ENCODE peak calls at places on chromosomes 7 and 10, in four cellular contexts. B, S, C and G are unnamed samples.

GRCh38 chr10:84820596-84820995 is 492.2 kb downstream of the CCSER2 start:
- DNase-seq in S (no peak), C (no peak), B (no peak), G (no peak)

GRCh38 chr10:73906524-73907447 is 4.1 kb upstream of the PLAU start:
- DNase-seq in S (peak), B (no peak), C (peak), G (peak)

GRCh38 chr7:74656421-74656910 is 1.1 kb upstream of the GTF2I start:
- DNase-seq in C (peak), B (peak), S (peak), G (no peak)

GRCh38 chr10:110845756-110846620 is 25.7 kb upstream of the PDCD4 start:
- DNase-seq in C (no peak), B (no peak), S (no peak), G (peak)

GRCh38 chr7:96562966-96563365 is 146.7 kb downstream of the SEM1 start:
- DNase-seq in B (no peak), S (no peak), C (no peak), G (peak)

GRCh38 chr10:60574388-60574787 is 184.7 kb upstream of the ANK3 start:
- DNase-seq in B (no peak), C (no peak), S (no peak), G (peak)

GRCh38 chr10:133100706-133101463 is 13.2 kb downstream of the ADGRA1 start:
- DNase-seq in C (peak), B (no peak), S (no peak), G (no peak)

GRCh38 chr7:93890041-93890463 is 501 bp downstream of the TFPI2 start:
- DNase-seq in C (peak), S (peak), B (peak), G (peak)

GRCh38 chr7:133571066-133571465 is 318.2 kb downstream of the EXOC4 start:
- DNase-seq in C (no peak), B (no peak), S (peak), G (no peak)

GRCh38 chr10:122861724-122862161 is 16.1 kb upstream of the CUZD1 start:
- DNase-seq in C (no peak), B (no peak), S (peak), G (peak)

GRCh38 chr7:17934612-17935247 is 5.6 kb downstream of the SNX13 start:
- DNase-seq in C (no peak), B (no peak), S (no peak), G (no peak)

GRCh38 chr10:132878091-132878729 is 64.2 kb downstream of the CFAP46 start:
- DNase-seq in S (peak), C (no peak), B (peak), G (no peak)

GRCh38 chr7:132430041-132430440 is 146.2 kb downstream of the PLXNA4 start:
- DNase-seq in S (no peak), C (no peak), B (no peak), G (no peak)

GRCh38 chr10:130021373-130021950 is 57.4 kb upstream of the EBF3 start:
- DNase-seq in S (peak), C (no peak), B (peak), G (no peak)

GRCh38 chr10:90289037-90289436 is 568.8 kb downstream of the HTR7 start:
- DNase-seq in B (no peak), S (no peak), C (no peak), G (peak)

GRCh38 chr10:32985781-32986350 is 27.8 kb upstream of the ITGB1 start:
- DNase-seq in C (no peak), S (peak), B (no peak), G (no peak)

GRCh38 chr7:3106353-3106752 is 62.7 kb upstream of the CARD11 start:
- DNase-seq in B (no peak), C (no peak), S (no peak), G (no peak)

GRCh38 chr10:69406302-69406811 is 10.4 kb downstream of the TACR2 start:
- DNase-seq in B (no peak), C (peak), S (no peak), G (peak)

GRCh38 chr10:69408318-69409175 is 8.2 kb downstream of the TACR2 start:
- DNase-seq in C (peak), B (peak), S (peak), G (peak)

GRCh38 chr10:69406816-69407580 is 9.7 kb downstream of the TACR2 start:
- DNase-seq in B (no peak), C (no peak), S (no peak), G (no peak)

GRCh38 chr10:69409176-69409495 is 7.6 kb downstream of the TACR2 start:
- DNase-seq in C (no peak), S (no peak), B (no peak), G (no peak)

GRCh38 chr10:69407621-69408301 is 9.0 kb downstream of the TACR2 start:
- DNase-seq in B (no peak), C (peak), S (no peak), G (no peak)
- H3K4me3 ChIP-seq in B (peak), C (no peak), S (peak), G (no peak)

GRCh38 chr7:99219185-99219767 is 11.4 kb upstream of the KPNA7 start:
- DNase-seq in C (no peak), B (peak), S (no peak), G (no peak)
- TF ChIP-seq CTCF in C (no peak), B (no peak), S (no peak), G (no peak)

GRCh38 chr7:156638443-156639077 is 2.0 kb upstream of the RNF32 start:
- DNase-seq in B (no peak), C (no peak), S (no peak), G (no peak)

GRCh38 chr7:156640949-156641485 is 443 bp downstream of the RNF32 start:
- DNase-seq in B (no peak), C (no peak), S (peak), G (peak)

GRCh38 chr7:156642306-156643045 is 1.9 kb downstream of the RNF32 start:
- DNase-seq in B (no peak), C (no peak), S (no peak), G (no peak)

GRCh38 chr7:156640257-156640948 is at the start of gene RNF32:
- DNase-seq in S (peak), C (peak), B (peak), G (peak)

GRCh38 chr7:156639426-156640256 is 933 bp upstream of the RNF32 start:
- DNase-seq in B (peak), C (no peak), S (peak), G (no peak)
- H3K4me3 ChIP-seq in B (peak), C (peak), S (peak), G (peak)

DNA sequence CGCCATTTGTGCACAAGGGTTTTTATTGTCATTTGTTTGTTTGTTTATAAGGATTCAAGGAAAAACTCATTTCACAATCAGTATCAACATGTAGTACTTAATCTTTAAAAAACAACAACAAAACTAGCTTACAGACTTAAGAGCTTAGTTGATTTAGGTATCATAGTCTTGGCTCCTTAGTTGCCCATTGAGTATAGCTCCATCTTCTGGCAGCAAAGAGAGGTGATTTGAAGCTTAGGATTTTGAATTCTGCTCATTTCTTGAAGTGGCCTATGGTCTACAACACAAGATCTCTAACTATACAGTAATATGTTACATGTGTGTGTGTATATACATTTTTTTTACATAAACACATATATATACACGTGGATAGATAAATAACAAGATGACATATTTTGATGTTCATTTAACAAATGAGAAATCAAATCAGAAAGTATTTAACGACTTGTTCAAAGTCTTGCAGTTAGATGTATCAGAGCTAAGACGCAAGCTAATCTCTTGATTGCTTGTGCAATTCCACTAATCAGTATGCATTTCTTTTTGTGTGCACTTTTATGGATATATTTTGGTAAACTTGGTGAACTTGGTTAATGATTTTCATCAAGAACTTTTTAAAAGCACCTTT is 307.3 kb downstream of the CAMK1D start:
- DNase-seq in B (no peak), S (peak), C (peak), G (peak)
- TF ChIP-seq CTCF in B (peak), S (peak), C (peak), G (peak)

GRCh38 chr10:101682172-101682825 is 12.7 kb downstream of the FBXW4 start:
- DNase-seq in B (no peak), C (no peak), S (no peak), G (no peak)
- H3K4me3 ChIP-seq in B (peak), C (no peak), S (peak), G (no peak)

DNA sequence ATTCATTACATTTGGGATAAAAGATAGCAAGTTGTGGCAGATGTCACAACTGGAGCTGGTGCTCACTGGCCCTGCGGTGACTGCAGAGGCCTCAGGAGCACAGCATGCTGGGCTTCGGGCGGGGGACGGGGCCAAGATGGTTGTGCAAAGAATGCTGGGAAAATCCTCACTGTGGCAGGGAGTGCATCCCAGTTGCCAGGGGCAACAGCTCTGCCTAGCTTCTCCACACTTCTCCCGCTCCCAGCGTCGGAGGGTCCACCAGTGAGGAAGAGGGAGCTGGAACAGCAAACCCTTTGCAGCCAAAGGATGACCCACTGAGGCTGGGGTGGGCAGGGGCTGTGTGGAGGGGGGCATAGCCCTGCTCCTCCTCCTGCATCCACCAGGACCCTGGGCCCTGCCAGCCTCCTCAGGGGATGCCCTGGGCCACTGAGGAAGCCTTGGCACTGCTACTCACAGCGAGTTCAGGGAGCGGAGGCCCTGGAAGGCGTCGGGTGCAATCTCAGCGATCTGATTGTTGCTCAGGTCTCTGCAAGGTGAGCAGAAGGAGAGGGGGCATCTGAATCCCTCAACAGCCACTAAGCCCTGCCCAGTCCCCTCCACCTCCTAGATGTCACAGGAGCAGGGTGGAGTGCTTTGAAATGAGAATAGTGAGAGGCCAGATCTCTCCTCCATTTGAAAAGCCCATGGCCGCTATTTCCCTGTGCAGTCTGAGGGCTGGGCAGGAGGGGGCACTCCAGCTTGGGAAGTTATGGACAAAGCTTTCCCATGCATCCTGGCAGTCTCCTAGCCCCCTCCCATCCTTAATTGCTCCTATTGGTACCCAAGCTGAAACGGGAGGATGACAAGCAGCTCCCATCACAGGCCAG is 126.5 kb downstream of the SLIT1 start:
- DNase-seq in S (no peak), B (peak), C (no peak), G (no peak)
- TF ChIP-seq CTCF in S (no peak), B (no peak), C (no peak), G (no peak)

GRCh38 chr7:116527521-116527920 is 2.7 kb downstream of the CAV1 start:
- DNase-seq in B (no peak), C (no peak), S (no peak), G (peak)

GRCh38 chr7:116529250-116529649 is 4.4 kb downstream of the CAV1 start:
- DNase-seq in C (no peak), B (no peak), S (no peak), G (no peak)

GRCh38 chr7:116528008-116528789 is 3.4 kb downstream of the CAV1 start:
- DNase-seq in C (no peak), S (peak), B (no peak), G (peak)

GRCh38 chr7:116532102-116532501 is 7.3 kb downstream of the CAV1 start:
- DNase-seq in C (no peak), B (no peak), S (no peak), G (no peak)

GRCh38 chr7:116530107-116530820 is 5.4 kb downstream of the CAV1 start:
- DNase-seq in B (no peak), S (peak), C (no peak), G (no peak)
- H3K4me3 ChIP-seq in B (peak), S (peak), C (no peak), G (peak)

DNA sequence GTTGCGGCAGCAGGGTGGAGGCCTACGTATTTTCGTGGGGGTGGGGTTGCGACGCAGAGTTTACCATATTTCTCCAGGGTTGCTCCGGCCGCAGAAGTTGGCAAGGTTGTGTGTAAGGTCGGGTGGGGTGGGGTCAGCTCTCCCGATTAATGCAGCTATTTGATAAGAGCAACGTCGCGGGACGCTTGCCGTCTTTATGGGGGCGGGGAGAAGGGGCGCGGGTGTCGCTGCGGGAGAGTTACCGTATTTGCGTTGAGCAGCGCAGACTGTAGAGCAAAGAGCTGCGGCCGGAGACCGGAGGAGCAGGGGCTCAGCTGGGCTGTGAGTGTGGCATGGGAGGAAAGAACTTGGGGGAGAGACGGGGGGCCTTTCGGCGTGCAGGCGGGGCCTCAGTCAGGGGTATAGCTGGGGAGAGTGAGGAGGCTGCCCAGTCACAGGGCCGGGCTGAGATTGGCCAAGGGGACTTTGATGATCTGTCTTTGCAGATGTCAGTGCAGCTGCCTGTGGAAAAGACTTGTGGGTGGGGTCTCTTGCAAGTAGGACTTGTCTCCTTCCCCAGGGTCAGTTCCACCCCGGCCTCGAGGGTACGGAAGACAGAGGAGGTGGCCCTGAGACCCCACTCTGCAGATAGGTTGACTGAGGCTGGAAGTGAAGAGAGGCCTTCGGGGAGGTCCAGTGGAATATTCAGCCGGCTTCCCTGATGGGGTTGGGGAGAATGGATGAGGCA is 26.6 kb downstream of the ZNF775 start:
- DNase-seq in S (peak), B (no peak), C (peak), G (no peak)
- TF ChIP-seq CTCF in S (peak), B (no peak), C (no peak), G (no peak)